ENCODE peak calls at places on chromosomes 13 and 19, in ten cellular contexts. W is occipital lobe; A is activated CD4-positive, CD25-positive, alpha-beta regulatory T cell treated with anti-CD3 and anti-CD28 coated beads, Interleukin-2, amount 50 U/mL, for 16 hours; K is caudate nucleus; Y is right cardiac atrium; G is left colon; S is GM12865; J is activated T-cell treated with anti-CD3 and anti-CD28 coated beads, Interleukin-2, amount 50 U/mL, for 1 hour; T is IMR-90; E is endothelial cell. F is an unnamed sample.

GRCh38 chr19:48466571-48467325 is 2.4 kb upstream of the CYTH2 start:
- DNase-seq in W (no peak), A (no peak), K (no peak), Y (no peak), G (no peak), S (no peak), J (no peak), T (peak), E (no peak), F (no peak)

GRCh38 chr19:33703821-33704220 is 82.1 kb downstream of the CHST8 start:
- DNase-seq in W (no peak), A (no peak), K (no peak), Y (no peak), G (peak), S (no peak), J (no peak), T (no peak), E (no peak), F (no peak)

GRCh38 chr19:6216996-6217751 is 62.6 kb downstream of the MLLT1 start:
- DNase-seq in W (no peak), A (no peak), K (no peak), Y (peak), G (no peak), S (no peak), J (no peak), T (peak), E (no peak), F (no peak)

GRCh38 chr13:55361141-55361540 is 1779.6 kb upstream of the PRR20A start:
- DNase-seq in W (no peak), A (no peak), K (no peak), Y (no peak), G (no peak), S (no peak), J (no peak), T (no peak), E (no peak), F (no peak)

GRCh38 chr13:91468301-91468700 is 69.9 kb downstream of the GPC5 start:
- DNase-seq in W (no peak), A (no peak), K (no peak), Y (no peak), G (no peak), S (peak), J (no peak), T (peak), E (no peak), F (peak)

GRCh38 chr13:99281811-99282263 is 23.7 kb upstream of the GPR18 start:
- DNase-seq in W (no peak), A (no peak), K (no peak), Y (peak), G (peak), S (peak), J (peak), T (no peak), E (no peak), F (no peak)

GRCh38 chr19:43432866-43433673 is 18.4 kb downstream of the TEX101 start:
- DNase-seq in W (no peak), A (peak), K (no peak), Y (peak), G (peak), S (peak), J (peak), T (peak), E (peak), F (no peak)

GRCh38 chr13:31012285-31013024 is 80.0 kb downstream of the TEX26 start:
- DNase-seq in W (no peak), A (no peak), K (no peak), Y (no peak), G (no peak), S (peak), J (no peak), T (peak), E (no peak), F (no peak)

GRCh38 chr19:19134687-19135158 is 3.6 kb downstream of the TMEM161A start:
- DNase-seq in W (no peak), A (no peak), K (no peak), Y (peak), G (peak), S (peak), J (peak), T (no peak), E (no peak), F (no peak)

GRCh38 chr13:98450495-98451167 is 126.3 kb downstream of the STK24 start:
- DNase-seq in W (peak), A (no peak), K (peak), Y (peak), G (no peak), S (no peak), J (no peak), T (no peak), E (peak), F (no peak)

GRCh38 chr13:44380404-44381165 is 7.0 kb downstream of the SERP2 start:
- DNase-seq in W (no peak), A (no peak), K (no peak), Y (no peak), G (no peak), S (no peak), J (no peak), T (peak), E (no peak), F (no peak)

GRCh38 chr19:33194884-33195710 is 967 bp downstream of the LRP3 start:
- DNase-seq in W (no peak), A (no peak), K (no peak), Y (peak), G (no peak), S (no peak), J (no peak), T (peak), E (peak), F (no peak)

GRCh38 chr13:34322416-34323074 is 504.6 kb downstream of the RFC3 start:
- DNase-seq in W (no peak), A (no peak), K (no peak), Y (no peak), G (no peak), S (no peak), J (no peak), T (no peak), E (no peak), F (no peak)

GRCh38 chr19:36116344-36116637 is 1.0 kb downstream of the TBCB start:
- DNase-seq in W (no peak), A (no peak), K (no peak), Y (no peak), G (no peak), S (no peak), J (no peak), T (no peak), E (no peak), F (no peak)

GRCh38 chr13:62512194-62513141 is 1096.8 kb upstream of the PCDH20 start:
- DNase-seq in W (no peak), A (no peak), K (no peak), Y (no peak), G (no peak), S (peak), J (no peak), T (peak), E (peak), F (no peak)

GRCh38 chr19:2280633-2281264 is 1.2 kb downstream of the PEAK3 start:
- DNase-seq in W (no peak), A (no peak), K (no peak), Y (no peak), G (no peak), S (no peak), J (no peak), T (no peak), E (no peak), F (no peak)

GRCh38 chr19:17883627-17884413 is 12.1 kb downstream of the SLC5A5 start:
- DNase-seq in W (no peak), A (no peak), K (no peak), Y (no peak), G (no peak), S (no peak), J (no peak), T (no peak), E (no peak), F (no peak)

GRCh38 chr19:7515091-7515470 is 822 bp upstream of the ZNF358 start:
- DNase-seq in W (peak), A (no peak), K (no peak), Y (peak), G (peak), S (no peak), J (no peak), T (peak), E (no peak), F (no peak)

GRCh38 chr13:30332516-30333165 is 25.3 kb upstream of the KATNAL1 start:
- DNase-seq in W (no peak), A (no peak), K (no peak), Y (no peak), G (no peak), S (no peak), J (no peak), T (no peak), E (no peak), F (no peak)

GRCh38 chr13:34765446-34766180 is 176.5 kb upstream of the NBEA start:
- DNase-seq in W (no peak), A (no peak), K (no peak), Y (no peak), G (no peak), S (no peak), J (no peak), T (no peak), E (no peak), F (no peak)

GRCh38 chr13:114303700-114304327 is 10.5 kb upstream of the CHAMP1 start:
- DNase-seq in W (no peak), A (no peak), K (no peak), Y (no peak), G (no peak), S (no peak), J (no peak), T (no peak), E (no peak), F (no peak)

GRCh38 chr13:60562081-60562764 is 165.2 kb downstream of the TDRD3 start:
- DNase-seq in W (no peak), A (no peak), K (no peak), Y (no peak), G (no peak), S (no peak), J (no peak), T (peak), E (no peak), F (no peak)

GRCh38 chr13:29849731-29850212 is 645 bp downstream of the UBL3 start:
- DNase-seq in W (peak), A (no peak), K (no peak), Y (peak), G (peak), S (no peak), J (no peak), T (peak), E (peak), F (peak)

GRCh38 chr19:11659612-11660011 is 62.3 kb downstream of the ZNF627 start:
- DNase-seq in W (no peak), A (no peak), K (no peak), Y (no peak), G (no peak), S (no peak), J (no peak), T (peak), E (no peak), F (no peak)

GRCh38 chr13:71015516-71015915 is 851.5 kb downstream of the DACH1 start:
- DNase-seq in W (no peak), A (no peak), K (no peak), Y (no peak), G (no peak), S (no peak), J (no peak), T (no peak), E (no peak), F (no peak)

GRCh38 chr13:108895220-108895704 is 265.9 kb downstream of the MYO16 start:
- DNase-seq in W (no peak), A (no peak), K (no peak), Y (no peak), G (no peak), S (peak), J (no peak), T (peak), E (peak), F (peak)

GRCh38 chr13:110107568-110108347 is 199.2 kb downstream of the COL4A1 start:
- DNase-seq in W (no peak), A (no peak), K (no peak), Y (no peak), G (no peak), S (no peak), J (no peak), T (no peak), E (peak), F (no peak)

GRCh38 chr13:51425410-51426042 is 27.3 kb downstream of the INTS6 start:
- DNase-seq in W (no peak), A (no peak), K (no peak), Y (no peak), G (no peak), S (no peak), J (no peak), T (peak), E (no peak), F (no peak)

GRCh38 chr13:23657056-23657455 is 86.8 kb downstream of the TNFRSF19 start:
- DNase-seq in W (no peak), A (no peak), K (no peak), Y (no peak), G (no peak), S (no peak), J (no peak), T (no peak), E (no peak), F (no peak)

GRCh38 chr13:95456837-95457236 is 95.7 kb upstream of the CLDN10 start:
- DNase-seq in W (no peak), A (no peak), K (no peak), Y (no peak), G (no peak), S (peak), J (no peak), T (no peak), E (no peak), F (no peak)

GRCh38 chr13:49828452-49828851 is 36.0 kb upstream of the KPNA3 start:
- DNase-seq in W (no peak), A (no peak), K (no peak), Y (no peak), G (no peak), S (peak), J (no peak), T (no peak), E (no peak), F (no peak)

GRCh38 chr19:13190781-13191540 is 40.8 kb downstream of the IER2 start:
- DNase-seq in W (no peak), A (no peak), K (no peak), Y (no peak), G (peak), S (no peak), J (no peak), T (no peak), E (no peak), F (no peak)

GRCh38 chr13:30851697-30852096 is 54.4 kb upstream of the MEDAG start:
- DNase-seq in W (no peak), A (no peak), K (no peak), Y (no peak), G (no peak), S (peak), J (no peak), T (no peak), E (no peak), F (no peak)

GRCh38 chr13:36395280-36395679 is 37.0 kb upstream of the CCNA1 start:
- DNase-seq in W (no peak), A (no peak), K (no peak), Y (no peak), G (no peak), S (peak), J (no peak), T (peak), E (no peak), F (no peak)

GRCh38 chr13:110641055-110642015 is 26.0 kb downstream of the NAXD start:
- DNase-seq in W (no peak), A (no peak), K (no peak), Y (peak), G (no peak), S (no peak), J (no peak), T (peak), E (no peak), F (no peak)

GRCh38 chr19:46381346-46381745 is 32.0 kb downstream of the CCDC8 start:
- DNase-seq in W (no peak), A (no peak), K (no peak), Y (no peak), G (no peak), S (no peak), J (no peak), T (no peak), E (no peak), F (no peak)

GRCh38 chr19:30326076-30326710 is 46.0 kb upstream of the ZNF536 start:
- DNase-seq in W (no peak), A (no peak), K (no peak), Y (peak), G (no peak), S (no peak), J (no peak), T (no peak), E (no peak), F (no peak)